ENCODE peak calls at places on chromosomes 4 and X, in six cellular contexts. C, O, W, L, M and B are unnamed samples.
A peak's percentile ranks its signal among the peaks of the same experiment; 100 is the strongest.

GRCh38 chrX:137432609-137433008 is 133.3 kb upstream of the ZIC3 start:
- DNase-seq in W (no peak), M (no peak), O (peak; percentile 6), L (no peak), C (peak; percentile 37), B (no peak)

GRCh38 chr4:153146031-153146430 is 58.2 kb upstream of the TRIM2 start:
- DNase-seq in O (no peak), C (no peak), W (no peak), L (no peak), M (no peak), B (no peak)

GRCh38 chr4:153074501-153075255 is 129.6 kb upstream of the TRIM2 start:
- DNase-seq in L (no peak), M (no peak), O (no peak), W (no peak), C (no peak), B (no peak)

GRCh38 chr4:75248770-75249467 is 265.3 kb downstream of the RCHY1 start:
- DNase-seq in O (no peak), W (no peak), L (no peak), C (no peak), M (no peak), B (no peak)

GRCh38 chr4:37685726-37686372 is 327 bp downstream of the RELL1 start:
- DNase-seq in W (peak; percentile 76), O (peak; percentile 37), L (peak; percentile 71), M (peak; percentile 85), C (peak; percentile 66), B (no peak)

GRCh38 chrX:135520553-135521404 is at the start of gene INTS6L:
- DNase-seq in W (peak; percentile 87), O (peak; percentile 94), C (peak; percentile 89), L (peak; percentile 74), M (peak; percentile 88), B (peak; percentile 96)

GRCh38 chr4:18105023-18106011 is 83.8 kb upstream of the LCORL start:
- DNase-seq in C (no peak), M (no peak), W (no peak), O (no peak), L (no peak), B (no peak)

GRCh38 chr4:158159054-158159717 is 13.6 kb downstream of the GASK1B start:
- DNase-seq in O (peak; percentile 75), M (no peak), L (no peak), W (peak; percentile 77), C (no peak), B (no peak)

GRCh38 chr4:40057540-40058091 is 966 bp downstream of the N4BP2 start:
- DNase-seq in O (peak; percentile 97), W (peak; percentile 97), C (peak; percentile 91), L (peak; percentile 57), M (peak; percentile 88), B (peak; percentile 89)

GRCh38 chr4:40059362-40059761 is 2.7 kb downstream of the N4BP2 start:
- DNase-seq in W (no peak), C (no peak), O (no peak), L (no peak), M (no peak), B (peak; percentile 56)

GRCh38 chr4:40056722-40057539 is at the start of gene N4BP2:
- DNase-seq in L (peak; percentile 82), W (peak; percentile 94), C (peak; percentile 94), O (peak; percentile 89), M (peak; percentile 87), B (peak; percentile 96)

GRCh38 chr4:40058121-40058520 is 1.5 kb downstream of the N4BP2 start:
- DNase-seq in W (peak; percentile 27), M (no peak), C (no peak), L (no peak), O (no peak), B (no peak)

DNA sequence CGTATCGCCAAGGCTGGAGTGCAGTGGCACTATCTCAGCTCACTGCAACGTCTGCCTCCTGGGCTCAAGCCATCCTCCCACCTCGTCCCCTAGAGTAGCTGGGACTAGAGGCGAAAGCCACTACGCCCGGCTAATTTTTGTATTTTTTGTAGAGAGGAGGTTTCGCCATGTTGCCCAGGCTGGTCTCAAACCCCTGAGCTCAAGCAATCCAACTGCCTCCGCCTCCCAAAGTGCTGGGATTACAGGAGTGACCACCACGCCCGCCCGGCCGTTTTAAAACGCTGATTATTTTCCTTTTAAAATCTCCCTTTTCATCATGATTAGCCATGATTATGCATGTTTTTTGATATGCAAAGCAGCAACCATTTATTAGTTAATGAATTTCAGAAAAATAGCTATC is 2.2 kb downstream of the N4BP2 start:
- DNase-seq in O (no peak), M (no peak), W (peak; percentile 17), L (no peak), C (no peak), B (no peak)
- H3K4me3 ChIP-seq in O (peak overlapping the region; percentile 72), M (peak overlapping the region; percentile 81), W (peak overlapping the region; percentile 78), L (no peak overlapping the region), C (peak overlapping the region; percentile 92), B (no peak overlapping the region)

GRCh38 chr4:163143532-163143931 is 23.2 kb downstream of the NAF1 start:
- DNase-seq in M (no peak), W (no peak), C (no peak), O (no peak), L (no peak), B (no peak)
- H3K4me3 ChIP-seq in M (no peak overlapping the region), W (no peak overlapping the region), C (no peak overlapping the region), O (no peak overlapping the region), L (no peak overlapping the region), B (no peak overlapping the region)

DNA sequence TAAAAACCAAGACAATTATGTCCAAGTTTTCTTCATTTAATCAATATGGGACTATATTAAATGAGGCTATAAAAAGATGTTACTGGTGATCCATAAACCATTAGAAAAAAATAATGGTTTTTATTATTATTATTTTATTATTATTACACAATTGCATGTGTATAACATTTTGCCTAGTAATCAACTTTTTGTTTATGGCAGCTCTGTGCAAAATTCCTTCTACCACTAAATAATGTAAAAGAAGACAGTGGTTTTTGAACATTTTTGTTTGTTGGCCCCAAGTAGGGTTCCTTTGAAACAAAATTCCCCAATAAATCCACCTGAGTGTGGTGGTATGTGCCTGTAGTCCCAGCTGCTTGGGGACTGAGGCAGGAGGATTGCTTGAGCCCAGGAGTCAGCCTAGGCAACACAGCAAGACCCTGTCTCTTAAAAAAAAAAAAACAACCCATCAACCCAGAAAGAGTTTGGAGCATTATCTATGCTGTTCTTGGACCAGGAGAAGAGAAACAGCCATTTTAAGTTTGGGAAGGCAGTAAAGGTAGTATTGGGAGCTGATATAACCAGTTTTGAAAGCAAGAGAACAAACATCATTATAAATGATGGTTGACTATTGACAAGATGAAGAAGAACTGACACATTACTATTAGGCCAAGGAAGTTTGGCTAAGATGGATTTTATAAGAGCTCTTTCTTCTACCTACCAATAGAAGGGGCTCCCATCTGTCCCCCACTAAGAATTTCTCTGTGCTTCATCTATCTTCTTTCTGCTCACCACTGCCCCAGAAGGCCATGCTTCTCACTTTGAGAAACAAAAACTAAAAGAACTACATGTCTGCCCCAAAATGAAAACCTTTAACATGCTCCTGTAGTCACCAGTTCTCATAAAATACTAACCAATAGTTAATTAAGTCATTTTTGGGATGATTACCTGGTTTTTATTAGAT is 2.2 kb downstream of the TMEM156 start:
- DNase-seq in O (no peak), C (no peak), W (no peak), M (no peak), L (no peak), B (no peak)
- H3K4me3 ChIP-seq in O (peak overlapping the region; percentile 4), C (no peak overlapping the region), W (no peak overlapping the region), M (no peak overlapping the region), L (no peak overlapping the region), B (no peak overlapping the region)

GRCh38 chrX:118565853-118566252 is 70.2 kb downstream of the DOCK11 start:
- DNase-seq in W (no peak), O (no peak), L (no peak), M (no peak), C (no peak), B (no peak)

GRCh38 chrX:118562574-118563164 is 67.1 kb downstream of the DOCK11 start:
- DNase-seq in O (no peak), M (no peak), W (no peak), L (no peak), C (no peak), B (no peak)

GRCh38 chrX:118564498-118564897 is 68.9 kb downstream of the DOCK11 start:
- DNase-seq in O (no peak), L (no peak), W (no peak), C (no peak), M (no peak), B (no peak)

GRCh38 chrX:118566359-118566758 is 70.7 kb downstream of the DOCK11 start:
- DNase-seq in W (peak; percentile 62), M (no peak), L (no peak), O (no peak), C (no peak), B (no peak)

DNA sequence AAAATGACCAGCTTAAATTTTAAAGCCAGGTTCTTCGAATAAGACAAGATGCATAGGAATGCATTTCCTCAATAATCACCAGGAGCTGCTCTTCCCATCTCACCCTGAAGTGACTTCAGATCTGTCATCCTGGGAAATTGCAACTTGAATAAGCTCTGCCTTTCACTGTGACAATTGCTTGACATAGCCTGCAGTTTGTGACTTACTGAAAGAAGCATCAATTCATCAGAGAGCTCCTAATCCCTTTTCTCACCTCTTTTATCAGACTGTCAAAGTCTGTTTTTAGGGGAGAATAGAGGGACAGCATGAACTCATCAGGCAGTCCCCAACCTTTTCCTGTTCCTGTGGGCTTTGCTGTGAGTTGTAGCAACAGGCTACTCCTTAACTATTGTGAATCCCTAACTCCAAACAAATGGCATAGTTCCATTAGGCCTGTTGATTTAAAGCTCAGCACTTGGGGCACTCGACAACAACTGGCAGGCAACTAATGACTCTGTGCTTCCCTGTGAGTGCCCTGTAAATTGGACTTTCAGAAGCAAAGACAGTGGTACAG is 64.8 kb downstream of the DOCK11 start:
- DNase-seq in C (peak; percentile 13), L (no peak), W (no peak), M (no peak), O (no peak), B (no peak)
- H3K4me3 ChIP-seq in C (no peak overlapping the region), L (no peak overlapping the region), W (no peak overlapping the region), M (no peak overlapping the region), O (no peak overlapping the region), B (no peak overlapping the region)

GRCh38 chr4:89316931-89317366 is 9.3 kb upstream of the GPRIN3 start:
- DNase-seq in L (no peak), C (no peak), O (peak; percentile 44), W (peak; percentile 76), M (no peak), B (no peak)
- H3K4me3 ChIP-seq in L (no peak overlapping the region), C (no peak overlapping the region), O (no peak overlapping the region), W (no peak overlapping the region), M (no peak overlapping the region), B (no peak overlapping the region)

DNA sequence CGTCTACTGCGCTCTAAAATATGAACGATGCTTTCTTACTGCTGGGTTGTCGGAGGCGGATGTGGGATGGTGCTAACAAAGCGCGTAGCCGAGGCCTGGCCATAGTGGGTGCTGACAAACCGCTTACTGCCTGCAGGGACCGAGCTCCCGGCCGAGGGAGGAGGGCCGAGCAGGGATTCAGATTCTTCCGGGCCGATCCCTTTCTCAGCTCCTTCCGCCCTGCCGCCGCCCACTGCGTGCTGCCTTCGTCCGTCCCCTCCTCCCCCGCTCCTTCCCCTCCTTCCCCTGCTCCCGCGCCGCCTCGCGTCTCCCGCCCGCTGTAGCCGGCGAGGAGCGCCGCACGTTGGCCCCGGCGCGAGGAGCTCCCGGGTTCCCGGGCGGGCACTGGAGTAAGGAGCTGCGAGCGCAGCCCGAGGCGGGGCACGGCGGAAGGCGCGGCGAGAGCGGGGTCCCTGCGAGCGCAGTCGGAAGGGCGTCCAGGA is at the start of gene STK32B:
- DNase-seq in M (peak; percentile 84), C (peak; percentile 61), L (peak; percentile 63), O (peak; percentile 62), W (peak; percentile 86), B (peak; percentile 37)
- H3K4me3 ChIP-seq in M (peak within 1 kb of the TSS; percentile 59), C (peak within 1 kb of the TSS; percentile 40), L (peak within 1 kb of the TSS; percentile 58), O (peak within 1 kb of the TSS; percentile 52), W (peak within 1 kb of the TSS; percentile 75), B (peak within 1 kb of the TSS; percentile 31)